ENCODE peak calls at places on chromosomes 4 and X, in four cellular contexts. F is GM20000; K is activated naive CD8-positive, alpha-beta T cell treated with anti-CD3 and anti-CD28 coated beads for 36 hours; U is EL. H is an unnamed sample.
A peak's percentile ranks its signal among the peaks of the same experiment; 100 is the strongest.

GRCh38 chrX:35380808-35381700 is 417.1 kb upstream of the MAGEB16 start:
- DNase-seq in F (peak; percentile 11), K (no peak), U (peak; percentile 7), H (peak; percentile 71)

GRCh38 chr4:385934-386707 is 48.5 kb downstream of the ZNF141 start:
- DNase-seq in F (no peak), K (no peak), U (no peak), H (no peak)

GRCh38 chr4:5142726-5143125 is 91.4 kb downstream of the STK32B start:
- DNase-seq in F (no peak), K (no peak), U (peak; percentile 46), H (peak; percentile 53)

GRCh38 chrX:124426824-124427223 is 80.5 kb downstream of the SH2D1A start:
- DNase-seq in F (no peak), K (no peak), U (no peak), H (no peak)

GRCh38 chr4:138673053-138673452 is 342.5 kb upstream of the NOCT start:
- DNase-seq in F (no peak), K (no peak), U (no peak), H (no peak)

GRCh38 chr4:78710536-78710935 is 65.6 kb upstream of the BMP2K start:
- DNase-seq in F (no peak), K (no peak), U (peak; percentile 70), H (no peak)

GRCh38 chrX:134664202-134664601 is 5.9 kb upstream of the PLAC1 start:
- DNase-seq in F (no peak), K (no peak), U (no peak), H (no peak)

GRCh38 chrX:8138252-8138651 is 32.8 kb downstream of the VCX2 start:
- DNase-seq in F (no peak), K (no peak), U (no peak), H (no peak)

GRCh38 chr4:183436417-183436816 is 8.0 kb upstream of the CDKN2AIP start:
- DNase-seq in F (no peak), K (no peak), U (no peak), H (no peak)

GRCh38 chr4:3834921-3835521 is 68.8 kb downstream of the ADRA2C start:
- DNase-seq in F (no peak), K (no peak), U (no peak), H (peak; percentile 51)

GRCh38 chr4:107153228-107153627 is 117.1 kb upstream of the DKK2 start:
- DNase-seq in F (no peak), K (no peak), U (peak; percentile 15), H (peak; percentile 43)

GRCh38 chr4:121822796-121823504 is 733 bp downstream of the CCNA2 start:
- DNase-seq in F (peak; percentile 56), K (peak; percentile 48), U (peak; percentile 46), H (peak; percentile 87)

GRCh38 chr4:153142700-153143438 is 61.4 kb upstream of the TRIM2 start:
- DNase-seq in F (peak; percentile 62), K (peak; percentile 44), U (peak; percentile 75), H (peak; percentile 83)

GRCh38 chrX:121121021-121121420 is 73.6 kb downstream of the GLUD2 start:
- DNase-seq in F (no peak), K (no peak), U (no peak), H (no peak)

GRCh38 chr4:152106113-152106763 is 345.4 kb upstream of the GATB start:
- DNase-seq in F (no peak), K (no peak), U (peak; percentile 97), H (no peak)

GRCh38 chr4:85824166-85824945 is 349.4 kb downstream of the ARHGAP24 start:
- DNase-seq in F (no peak), K (no peak), U (no peak), H (no peak)

GRCh38 chrX:107549504-107549903 is 78.8 kb upstream of the PRPS1 start:
- DNase-seq in F (no peak), K (no peak), U (no peak), H (no peak)

GRCh38 chr4:169657470-169658107 is 37.2 kb downstream of the CLCN3 start:
- DNase-seq in F (no peak), K (no peak), U (no peak), H (peak; percentile 47)

GRCh38 chrX:39819921-39820849 is 277.6 kb downstream of the BCOR start:
- DNase-seq in F (no peak), K (no peak), U (no peak), H (no peak)

GRCh38 chr4:142350886-142351285 is 495.2 kb downstream of the INPP4B start:
- DNase-seq in F (no peak), K (no peak), U (no peak), H (no peak)

GRCh38 chr4:88583643-88584470 is 8.4 kb upstream of the HERC3 start:
- DNase-seq in F (no peak), K (no peak), U (no peak), H (no peak)

GRCh38 chrX:138487866-138488265 is 223.7 kb downstream of the FGF13 start:
- DNase-seq in F (no peak), K (no peak), U (no peak), H (no peak)

GRCh38 chr4:4759233-4759632 is 100.2 kb upstream of the MSX1 start:
- DNase-seq in F (no peak), K (no peak), U (no peak), H (no peak)

GRCh38 chr4:26267087-26267486 is 53.7 kb upstream of the RBPJ start:
- DNase-seq in F (no peak), K (no peak), U (no peak), H (no peak)

GRCh38 chrX:55488268-55488558 is 1.4 kb downstream of the USP51 start:
- DNase-seq in F (peak; percentile 7), K (no peak), U (no peak), H (no peak)

GRCh38 chr4:22485751-22486150 is 30.1 kb downstream of the ADGRA3 start:
- DNase-seq in F (no peak), K (no peak), U (peak; percentile 34), H (no peak)

GRCh38 chrX:51461053-51462050 is 35.0 kb downstream of the NUDT11 start:
- DNase-seq in F (peak; percentile 6), K (no peak), U (peak; percentile 7), H (peak; percentile 75)

GRCh38 chr4:83413676-83414075 is 41.9 kb downstream of the HELQ start:
- DNase-seq in F (no peak), K (no peak), U (peak; percentile 16), H (no peak)

GRCh38 chrX:145817666-145818521 is at the start of gene SLITRK2:
- DNase-seq in F (no peak), K (no peak), U (no peak), H (no peak)

GRCh38 chrX:22950278-22951266 is 49.2 kb upstream of the DDX53 start:
- DNase-seq in F (no peak), K (no peak), U (peak; percentile 87), H (no peak)

GRCh38 chr4:161937596-161937995 is 226.2 kb downstream of the FSTL5 start:
- DNase-seq in F (no peak), K (no peak), U (peak; percentile 0), H (no peak)

GRCh38 chr4:140071806-140072205 is 82.2 kb downstream of the MAML3 start:
- DNase-seq in F (peak; percentile 45), K (peak; percentile 77), U (peak; percentile 83), H (no peak)

GRCh38 chr4:121182296-121182695 is 18.2 kb upstream of the TNIP3 start:
- DNase-seq in F (no peak), K (no peak), U (peak; percentile 36), H (peak; percentile 62)

GRCh38 chr4:9942921-9943600 is 78.2 kb downstream of the SLC2A9 start:
- DNase-seq in F (no peak), K (no peak), U (no peak), H (no peak)

GRCh38 chrX:154751669-154752271 is 893 bp upstream of the GAB3 start:
- DNase-seq in F (no peak), K (no peak), U (no peak), H (no peak)

GRCh38 chr4:97394653-97395052 is 748.6 kb downstream of the STPG2 start:
- DNase-seq in F (no peak), K (no peak), U (no peak), H (no peak)

GRCh38 chrX:38774249-38774648 is 27.0 kb upstream of the MID1IP1 start:
- DNase-seq in F (no peak), K (no peak), U (no peak), H (no peak)

H was measured in Karpas-422.